ENCODE peak calls at places on chromosomes 12 and 14, in eight cellular contexts. D is tibial nerve, I is colonic mucosa, U is fibroblast of villous mesenchyme, R is fibroblast of pulmonary artery, Z is glutamatergic neuron, F is suprapubic skin, B is hepatocyte. A is an unnamed sample.

GRCh38 chr12:73841963-73842362 is 695.7 kb upstream of the ATXN7L3B start:
- DNase-seq in R (no peak), U (no peak), B (no peak), I (no peak), D (no peak), F (no peak), Z (no peak), A (no peak)

GRCh38 chr14:100777366-100778077 is 48.4 kb upstream of the MEG3 start:
- DNase-seq in I (no peak), D (no peak), B (no peak), F (peak; percentile 31), Z (no peak), U (no peak), R (no peak), A (no peak)

GRCh38 chr12:14766649-14767215 is 36.5 kb downstream of the WBP11 start:
- DNase-seq in I (no peak), F (no peak), Z (no peak), B (no peak), D (no peak), R (no peak), U (no peak), A (no peak)

GRCh38 chr12:75087656-75088055 is 122.0 kb downstream of the KCNC2 start:
- DNase-seq in I (no peak), B (peak; percentile 8), D (no peak), F (no peak), R (no peak), Z (peak; percentile 11), U (no peak), A (peak; percentile 1)

GRCh38 chr12:65643595-65644386 is 180.5 kb upstream of the HMGA2 start:
- DNase-seq in R (no peak), Z (no peak), U (no peak), B (no peak), F (no peak), I (no peak), D (no peak), A (peak; percentile 92)

GRCh38 chr14:31261859-31262739 is 54.5 kb upstream of the HECTD1 start:
- DNase-seq in I (no peak), U (peak; percentile 72), Z (no peak), R (peak; percentile 87), B (peak; percentile 27), D (peak; percentile 83), F (no peak), A (peak; percentile 85)

GRCh38 chr12:77087427-77087826 is 22.1 kb upstream of the E2F7 start:
- DNase-seq in I (no peak), U (peak; percentile 50), D (no peak), R (peak; percentile 91), B (peak; percentile 8), Z (no peak), F (no peak), A (peak; percentile 90)

GRCh38 chr14:76500011-76500410 is 124.1 kb downstream of the ESRRB start:
- DNase-seq in D (no peak), B (no peak), U (no peak), F (no peak), R (no peak), Z (no peak), I (no peak), A (peak; percentile 1)

GRCh38 chr14:33714527-33715222 is 236.2 kb downstream of the EGLN3 start:
- DNase-seq in U (peak; percentile 6), Z (no peak), I (no peak), F (no peak), D (no peak), R (no peak), B (no peak), A (peak; percentile 39)

GRCh38 chr12:94143444-94143843 is 4.9 kb upstream of the PLXNC1 start:
- DNase-seq in I (no peak), F (no peak), U (no peak), Z (no peak), B (no peak), R (no peak), D (no peak), A (no peak)

GRCh38 chr12:96140110-96140509 is 54.1 kb upstream of the ELK3 start:
- DNase-seq in I (no peak), R (peak; percentile 23), U (peak; percentile 34), B (peak; percentile 19), D (no peak), F (no peak), Z (no peak), A (peak; percentile 19)

GRCh38 chr12:107612508-107612907 is 73.1 kb upstream of the PWP1 start:
- DNase-seq in Z (no peak), D (no peak), I (no peak), B (no peak), R (no peak), U (peak; percentile 18), F (no peak), A (no peak)

GRCh38 chr12:64691793-64692583 is 67.2 kb downstream of the GNS start:
- DNase-seq in U (peak; percentile 52), R (no peak), I (no peak), D (no peak), Z (no peak), B (no peak), F (no peak), A (peak; percentile 30)

GRCh38 chr14:95523818-95524448 is 7.5 kb upstream of the SYNE3 start:
- DNase-seq in R (peak; percentile 76), Z (no peak), D (no peak), U (peak; percentile 90), F (peak; percentile 71), I (peak; percentile 85), B (no peak), A (peak; percentile 92)
- TF ChIP-seq CTCF in R (no peak), Z (no peak), D (no peak), U (peak; percentile 23), F (no peak), I (no peak), B (no peak), A (peak; percentile 12)

DNA sequence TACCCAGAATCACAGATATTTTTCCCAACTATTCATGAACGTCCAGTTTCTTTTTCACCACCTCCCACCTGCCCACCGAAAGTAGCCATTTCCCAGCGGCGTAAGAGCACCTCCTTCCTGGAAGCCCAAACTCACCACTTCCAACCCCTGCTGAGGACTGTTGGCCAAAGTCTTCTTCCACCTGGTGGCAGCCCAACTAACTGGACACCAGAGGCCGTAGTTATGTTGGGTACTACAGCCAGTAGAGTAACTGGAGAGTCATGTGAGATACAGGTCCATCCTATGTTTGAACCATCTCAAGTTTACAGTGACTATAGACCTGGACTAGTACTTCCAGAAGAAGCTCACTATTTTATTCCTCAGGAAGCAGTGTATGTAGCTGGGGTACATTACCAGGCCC is 81.6 kb downstream of the RAD52 start:
- DNase-seq in U (no peak), F (no peak), I (no peak), Z (no peak), D (no peak), B (no peak), R (no peak), A (no peak)
- TF ChIP-seq CTCF in U (no peak), F (no peak), I (no peak), Z (no peak), D (no peak), B (no peak), R (no peak), A (no peak)

GRCh38 chr12:117152793-117153775 is 37.2 kb downstream of the FBXO21 start:
- DNase-seq in U (no peak), B (no peak), F (peak; percentile 56), Z (no peak), I (no peak), R (no peak), D (no peak), A (no peak)

GRCh38 chr12:117155278-117156060 is 34.8 kb downstream of the FBXO21 start:
- DNase-seq in D (no peak), F (peak; percentile 80), Z (peak; percentile 78), R (peak; percentile 23), I (peak; percentile 63), B (peak; percentile 76), U (peak; percentile 41), A (peak; percentile 46)

GRCh38 chr12:117148642-117149041 is 41.6 kb downstream of the FBXO21 start:
- DNase-seq in D (no peak), U (no peak), F (no peak), I (no peak), R (no peak), Z (no peak), B (no peak), A (no peak)

GRCh38 chr12:117147639-117148038 is 42.6 kb downstream of the FBXO21 start:
- DNase-seq in Z (no peak), F (no peak), U (no peak), D (no peak), B (no peak), I (no peak), R (no peak), A (no peak)

DNA sequence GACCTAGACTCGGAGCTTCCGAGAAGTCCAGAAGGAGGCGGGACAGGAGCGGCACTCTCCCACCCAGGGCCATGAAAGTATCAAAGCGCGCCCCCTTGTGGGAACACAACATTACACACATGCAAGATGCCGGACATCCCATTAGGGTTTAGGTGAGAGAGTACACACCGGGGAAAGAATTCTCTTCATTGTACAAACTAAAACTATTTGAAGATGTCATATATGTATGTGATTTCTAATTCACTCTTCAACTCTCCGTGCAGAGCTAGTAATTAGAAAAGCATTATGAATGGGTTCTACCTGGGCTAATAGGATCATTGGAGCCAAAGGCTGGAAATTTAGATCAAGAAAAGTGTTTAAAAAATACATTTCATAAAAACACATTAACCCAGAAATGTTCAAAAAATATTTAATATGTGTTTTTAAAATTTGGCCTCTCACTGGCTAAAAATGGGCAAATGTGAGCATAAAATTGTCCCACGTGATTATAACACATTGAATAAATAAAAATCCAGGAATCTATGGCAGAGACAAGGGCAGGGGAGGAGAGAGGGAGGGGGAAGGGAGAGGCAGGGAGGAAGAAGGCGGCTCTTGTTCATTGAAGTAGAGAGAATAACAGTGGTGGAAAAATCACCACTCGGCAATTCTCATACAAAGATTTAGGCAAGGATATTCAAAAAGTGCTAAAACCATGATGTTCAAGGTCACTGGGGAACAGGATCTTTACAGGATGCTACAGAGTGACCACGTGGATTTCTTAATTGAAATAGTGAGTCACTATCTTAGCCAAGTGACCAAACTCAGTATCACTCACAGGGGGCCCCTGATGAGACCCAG is 38.9 kb downstream of the FBXO21 start:
- DNase-seq in R (peak; percentile 67), D (peak; percentile 78), B (peak; percentile 77), U (peak; percentile 62), Z (peak; percentile 88), F (peak; percentile 85), I (peak; percentile 30), A (peak; percentile 72)
- TF ChIP-seq CTCF in R (peak; percentile 59), D (peak; percentile 54), B (peak; percentile 57), U (peak; percentile 67), Z (peak; percentile 79), F (no peak), I (peak; percentile 28), A (peak; percentile 73)

GRCh38 chr14:63852271-63852816 is 460 bp upstream of the SYNE2 start:
- DNase-seq in I (no peak), F (no peak), R (peak; percentile 33), Z (no peak), U (peak; percentile 30), D (no peak), B (no peak), A (peak; percentile 24)

GRCh38 chr14:63853831-63854293 is 1.1 kb downstream of the SYNE2 start:
- DNase-seq in I (peak; percentile 70), F (no peak), R (peak; percentile 77), B (peak; percentile 72), Z (no peak), D (peak; percentile 52), U (peak; percentile 68), A (peak; percentile 63)

GRCh38 chr14:63854330-63854729 is 1.5 kb downstream of the SYNE2 start:
- DNase-seq in I (no peak), R (no peak), Z (no peak), U (no peak), D (no peak), B (no peak), F (no peak), A (no peak)

GRCh38 chr14:63855272-63855671 is 2.5 kb downstream of the SYNE2 start:
- DNase-seq in B (no peak), I (no peak), F (no peak), R (no peak), U (no peak), D (no peak), Z (no peak), A (no peak)

GRCh38 chr14:63852817-63853730 is at the start of gene SYNE2:
- DNase-seq in B (peak; percentile 89), R (peak; percentile 77), I (peak; percentile 86), D (peak; percentile 57), U (peak; percentile 70), F (peak; percentile 81), Z (peak; percentile 83), A (peak; percentile 84)
- TF ChIP-seq CTCF in B (peak; percentile 33), R (no peak), I (no peak), D (peak; percentile 51), U (peak; percentile 12), F (no peak), Z (no peak), A (no peak)